ENCODE peak calls at places on chromosome 11, in four cellular contexts. One of them, this sample, is unnamed.
A peak's percentile ranks its signal among the peaks of the same experiment; 100 is the strongest.

GRCh38 chr11:85855341-85855656 is at the start of gene CCDC83:
- DNase-seq in CD4-positive, CD25-positive, alpha-beta regulatory T cell: no peak
- DNase-seq in cardiac fibroblast: no peak
- DNase-seq in activated CD4-positive, alpha-beta T cell treated with anti-CD3 and anti-CD28 coated beads, Interleukin-2, amount 50 U/mL, for 1 hour: no peak
- DNase-seq in this sample: no peak

GRCh38 chr11:1867381-1867780 is 14.5 kb downstream of the LSP1 start:
- DNase-seq in CD4-positive, CD25-positive, alpha-beta regulatory T cell: no peak
- DNase-seq in cardiac fibroblast: no peak
- DNase-seq in activated CD4-positive, alpha-beta T cell treated with anti-CD3 and anti-CD28 coated beads, Interleukin-2, amount 50 U/mL, for 1 hour: no peak
- DNase-seq in this sample: no peak

GRCh38 chr11:92628401-92629292 is 340.8 kb upstream of the MTNR1B start:
- DNase-seq in CD4-positive, CD25-positive, alpha-beta regulatory T cell: no peak
- DNase-seq in cardiac fibroblast: no peak
- DNase-seq in activated CD4-positive, alpha-beta T cell treated with anti-CD3 and anti-CD28 coated beads, Interleukin-2, amount 50 U/mL, for 1 hour: no peak
- DNase-seq in this sample: no peak

GRCh38 chr11:102994101-102994500 is 38.6 kb upstream of the MMP13 start:
- DNase-seq in CD4-positive, CD25-positive, alpha-beta regulatory T cell: no peak
- DNase-seq in cardiac fibroblast: no peak
- DNase-seq in activated CD4-positive, alpha-beta T cell treated with anti-CD3 and anti-CD28 coated beads, Interleukin-2, amount 50 U/mL, for 1 hour: no peak
- DNase-seq in this sample: no peak

GRCh38 chr11:100185588-100185987 is 501.5 kb upstream of the ARHGAP42 start:
- DNase-seq in CD4-positive, CD25-positive, alpha-beta regulatory T cell: no peak
- DNase-seq in cardiac fibroblast: no peak
- DNase-seq in activated CD4-positive, alpha-beta T cell treated with anti-CD3 and anti-CD28 coated beads, Interleukin-2, amount 50 U/mL, for 1 hour: no peak
- DNase-seq in this sample: no peak

GRCh38 chr11:116731097-116731761 is 41.6 kb downstream of the BUD13 start:
- DNase-seq in CD4-positive, CD25-positive, alpha-beta regulatory T cell: no peak
- DNase-seq in cardiac fibroblast: peak; percentile 28
- DNase-seq in activated CD4-positive, alpha-beta T cell treated with anti-CD3 and anti-CD28 coated beads, Interleukin-2, amount 50 U/mL, for 1 hour: no peak
- DNase-seq in this sample: no peak

GRCh38 chr11:43825217-43825816 is 55.3 kb upstream of the ALKBH3 start:
- DNase-seq in CD4-positive, CD25-positive, alpha-beta regulatory T cell: no peak
- DNase-seq in cardiac fibroblast: peak; percentile 51
- DNase-seq in activated CD4-positive, alpha-beta T cell treated with anti-CD3 and anti-CD28 coated beads, Interleukin-2, amount 50 U/mL, for 1 hour: no peak
- DNase-seq in this sample: peak; percentile 6

GRCh38 chr11:69320756-69321741 is 27.1 kb downstream of the MYEOV start:
- DNase-seq in CD4-positive, CD25-positive, alpha-beta regulatory T cell: no peak
- DNase-seq in cardiac fibroblast: no peak
- DNase-seq in activated CD4-positive, alpha-beta T cell treated with anti-CD3 and anti-CD28 coated beads, Interleukin-2, amount 50 U/mL, for 1 hour: no peak
- DNase-seq in this sample: no peak

GRCh38 chr11:86176165-86176884 is 68.2 kb upstream of the EED start:
- DNase-seq in CD4-positive, CD25-positive, alpha-beta regulatory T cell: peak; percentile 25
- DNase-seq in cardiac fibroblast: peak; percentile 49
- DNase-seq in activated CD4-positive, alpha-beta T cell treated with anti-CD3 and anti-CD28 coated beads, Interleukin-2, amount 50 U/mL, for 1 hour: no peak
- DNase-seq in this sample: peak; percentile 28

GRCh38 chr11:10392680-10393079 is 62.4 kb upstream of the AMPD3 start:
- DNase-seq in CD4-positive, CD25-positive, alpha-beta regulatory T cell: no peak
- DNase-seq in cardiac fibroblast: no peak
- DNase-seq in activated CD4-positive, alpha-beta T cell treated with anti-CD3 and anti-CD28 coated beads, Interleukin-2, amount 50 U/mL, for 1 hour: no peak
- DNase-seq in this sample: no peak

GRCh38 chr11:32088117-32088941 is 2.5 kb upstream of the RCN1 start:
- DNase-seq in CD4-positive, CD25-positive, alpha-beta regulatory T cell: no peak
- DNase-seq in cardiac fibroblast: peak; percentile 96
- DNase-seq in activated CD4-positive, alpha-beta T cell treated with anti-CD3 and anti-CD28 coated beads, Interleukin-2, amount 50 U/mL, for 1 hour: no peak
- DNase-seq in this sample: no peak

GRCh38 chr11:86150826-86151187 is 81.9 kb upstream of the PICALM start:
- DNase-seq in CD4-positive, CD25-positive, alpha-beta regulatory T cell: no peak
- DNase-seq in cardiac fibroblast: peak; percentile 32
- DNase-seq in activated CD4-positive, alpha-beta T cell treated with anti-CD3 and anti-CD28 coated beads, Interleukin-2, amount 50 U/mL, for 1 hour: no peak
- DNase-seq in this sample: no peak

GRCh38 chr11:27427183-27427980 is 45.2 kb downstream of the LGR4 start:
- DNase-seq in CD4-positive, CD25-positive, alpha-beta regulatory T cell: no peak
- DNase-seq in cardiac fibroblast: peak; percentile 68
- DNase-seq in activated CD4-positive, alpha-beta T cell treated with anti-CD3 and anti-CD28 coated beads, Interleukin-2, amount 50 U/mL, for 1 hour: no peak
- DNase-seq in this sample: no peak

GRCh38 chr11:69734841-69735240 is 31.0 kb upstream of the FGF19 start:
- DNase-seq in CD4-positive, CD25-positive, alpha-beta regulatory T cell: no peak
- DNase-seq in cardiac fibroblast: no peak
- DNase-seq in activated CD4-positive, alpha-beta T cell treated with anti-CD3 and anti-CD28 coated beads, Interleukin-2, amount 50 U/mL, for 1 hour: no peak
- DNase-seq in this sample: no peak

GRCh38 chr11:133134561-133135173 is 397.6 kb downstream of the OPCML start:
- DNase-seq in CD4-positive, CD25-positive, alpha-beta regulatory T cell: peak; percentile 3
- DNase-seq in cardiac fibroblast: peak; percentile 53
- DNase-seq in activated CD4-positive, alpha-beta T cell treated with anti-CD3 and anti-CD28 coated beads, Interleukin-2, amount 50 U/mL, for 1 hour: peak; percentile 6
- DNase-seq in this sample: peak; percentile 40